ENCODE peak calls at places on chromosome 21, in six cellular contexts. F, N, K, D, C and R are unnamed samples.

GRCh38 chr21:14064296-14064645 is 146.5 kb downstream of the LIPI start:
- DNase-seq in K (no peak), F (no peak), C (no peak), N (no peak), D (no peak), R (no peak)

GRCh38 chr21:27796106-27796505 is 829.2 kb upstream of the ADAMTS5 start:
- DNase-seq in D (no peak), C (no peak), F (no peak), K (no peak), N (no peak), R (no peak)

GRCh38 chr21:34805157-34805556 is 136.4 kb downstream of the CLIC6 start:
- DNase-seq in K (no peak), N (no peak), D (no peak), C (no peak), F (no peak), R (no peak)

GRCh38 chr21:44434936-44435635 is 20.2 kb upstream of the LRRC3 start:
- DNase-seq in K (no peak), F (no peak), D (peak), C (no peak), N (no peak), R (no peak)

GRCh38 chr21:44433791-44434567 is 21.3 kb upstream of the LRRC3 start:
- DNase-seq in K (no peak), D (no peak), N (no peak), C (no peak), F (no peak), R (no peak)

GRCh38 chr21:43771199-43771675 is 4.9 kb downstream of the CSTB start:
- DNase-seq in C (no peak), F (no peak), K (no peak), D (no peak), N (no peak), R (no peak)

GRCh38 chr21:32457360-32457840 is 44.9 kb downstream of the EVA1C start:
- DNase-seq in N (peak), C (peak), F (no peak), D (peak), K (no peak), R (no peak)

GRCh38 chr21:43937898-43938309 is 72.9 kb downstream of the AGPAT3 start:
- DNase-seq in C (no peak), D (no peak), F (peak), N (no peak), K (no peak), R (no peak)

GRCh38 chr21:38766987-38767722 is 38.6 kb upstream of the ETS2 start:
- DNase-seq in F (peak), D (peak), K (peak), C (no peak), N (no peak), R (no peak)

GRCh38 chr21:14548751-14549150 is 2.6 kb upstream of the SAMSN1 start:
- DNase-seq in D (no peak), N (no peak), K (no peak), F (no peak), C (no peak), R (no peak)

GRCh38 chr21:39193380-39193779 is 10.1 kb upstream of the PSMG1 start:
- DNase-seq in N (no peak), C (no peak), K (no peak), D (no peak), F (no peak), R (no peak)

GRCh38 chr21:35491114-35491513 is 442.0 kb upstream of the RUNX1 start:
- DNase-seq in C (peak), N (no peak), D (no peak), F (no peak), K (no peak), R (peak)

GRCh38 chr21:16185766-16186165 is 456.0 kb downstream of the USP25 start:
- DNase-seq in C (no peak), F (no peak), K (no peak), D (no peak), N (no peak), R (no peak)

GRCh38 chr21:21373969-21374368 is 375.8 kb downstream of the NCAM2 start:
- DNase-seq in F (no peak), C (no peak), D (no peak), K (no peak), N (no peak), R (no peak)

GRCh38 chr21:41873005-41873404 is 6.1 kb downstream of the PRDM15 start:
- DNase-seq in D (no peak), N (no peak), C (no peak), K (no peak), F (no peak), R (no peak)
- TF ChIP-seq CTCF in D (no peak), N (no peak), C (no peak), K (no peak), F (no peak), R (no peak)

DNA sequence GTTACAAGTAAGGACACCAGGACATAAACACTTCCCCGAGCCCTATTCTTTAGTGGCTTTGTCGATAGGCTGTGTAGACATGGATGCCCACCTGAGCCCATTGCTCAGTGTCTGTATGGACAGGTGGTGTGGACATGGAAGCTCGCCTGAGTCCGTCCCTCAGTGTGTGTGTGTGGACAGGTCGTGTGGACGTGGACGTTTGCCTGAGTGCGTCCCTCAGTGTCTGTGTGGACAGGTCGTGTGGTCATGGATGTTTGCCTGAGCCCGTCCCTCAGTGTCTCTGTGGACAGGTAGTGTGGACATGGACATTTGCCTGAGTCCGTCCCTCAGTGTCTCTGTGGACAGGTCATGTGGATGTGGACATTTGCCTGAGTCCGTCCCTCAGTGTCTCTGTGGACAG is 38.7 kb upstream of the COL6A2 start:
- DNase-seq in F (no peak), N (no peak), D (no peak), K (no peak), C (no peak), R (no peak)
- TF ChIP-seq CTCF in F (no peak), N (no peak), D (no peak), K (no peak), C (no peak), R (no peak)

DNA sequence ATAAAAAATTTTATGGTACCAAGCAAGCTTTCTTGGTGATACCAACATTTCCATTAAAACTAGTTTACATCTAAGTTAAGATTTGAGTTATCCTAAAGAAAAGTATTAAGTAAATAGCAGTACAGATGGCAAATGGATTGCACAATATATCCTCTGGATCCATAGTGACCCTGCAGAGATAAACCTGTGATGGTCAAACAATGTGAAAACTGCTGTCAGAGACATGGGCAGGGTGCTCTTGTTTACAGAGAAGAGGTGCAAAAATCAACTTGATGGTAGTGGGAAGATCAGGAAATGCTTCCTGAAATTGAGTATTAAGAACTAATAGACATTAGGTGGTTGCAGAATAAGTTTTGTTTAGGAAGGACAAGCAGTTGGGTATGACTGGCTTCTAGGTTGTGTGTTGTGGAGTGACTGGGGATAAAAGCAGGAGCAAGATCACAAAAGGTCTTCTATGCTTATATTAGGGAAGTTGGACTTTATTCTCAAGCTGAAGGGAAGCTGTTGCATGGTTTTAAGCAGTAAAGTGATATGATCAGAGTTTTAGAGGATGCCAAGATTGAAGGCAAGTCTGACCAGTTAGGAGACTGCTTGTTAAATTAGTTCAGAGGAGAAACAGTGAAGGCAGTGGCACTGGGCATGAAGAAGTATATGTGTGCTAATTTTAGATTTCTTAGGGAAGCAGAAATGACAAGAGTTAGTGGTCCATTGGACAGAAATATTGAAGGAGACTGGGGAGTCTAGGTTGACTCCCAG is 10.0 kb downstream of the TTC3 start:
- DNase-seq in D (no peak), N (no peak), K (no peak), F (no peak), C (no peak), R (no peak)
- TF ChIP-seq CTCF in D (no peak), N (no peak), K (no peak), F (no peak), C (no peak), R (no peak)

GRCh38 chr21:29334717-29335428 is 36.2 kb downstream of the BACH1 start:
- DNase-seq in D (no peak), F (no peak), C (no peak), K (no peak), N (no peak), R (no peak)

GRCh38 chr21:29333355-29333746 is 34.6 kb downstream of the BACH1 start:
- DNase-seq in F (no peak), N (no peak), C (no peak), D (no peak), K (no peak), R (no peak)

GRCh38 chr21:29332461-29333354 is 34.0 kb downstream of the BACH1 start:
- DNase-seq in K (no peak), C (no peak), N (peak), F (no peak), D (no peak), R (no peak)

GRCh38 chr21:29338256-29338655 is 39.5 kb downstream of the BACH1 start:
- DNase-seq in N (peak), C (no peak), K (no peak), D (no peak), F (no peak), R (no peak)

DNA sequence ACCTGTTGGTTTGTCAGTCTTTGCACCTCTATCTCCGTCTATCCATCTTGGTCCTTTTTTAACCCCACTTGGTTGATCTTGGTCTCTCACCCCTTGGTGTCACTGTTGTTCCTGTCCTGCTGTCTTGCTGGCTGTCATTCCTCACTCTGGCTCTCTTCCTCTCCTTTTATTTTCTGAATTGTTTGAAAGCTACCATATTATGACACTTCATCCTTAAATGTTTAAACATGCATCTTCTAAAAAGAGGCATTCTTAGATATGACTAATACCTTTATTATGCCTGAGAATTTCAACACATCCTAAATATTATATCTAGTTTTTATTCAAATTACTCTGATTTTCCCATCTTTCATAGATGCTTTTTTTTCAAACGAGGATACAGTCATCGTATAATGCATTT is 37.0 kb downstream of the BACH1 start:
- DNase-seq in N (no peak), D (no peak), K (no peak), C (no peak), F (no peak), R (no peak)
- TF ChIP-seq CTCF in N (no peak), D (no peak), K (no peak), C (no peak), F (peak), R (no peak)